ENCODE peak calls at places on chromosomes 7 and 10, in eight cellular contexts. A, J, M, E, V, W, F and X are unnamed samples.

GRCh38 chr7:83936056-83936703 is 258.4 kb downstream of the SEMA3A start:
- DNase-seq in A (peak), J (peak), M (no peak), E (peak), V (peak), W (peak), F (peak), X (no peak)

GRCh38 chr10:46518028-46518725 is 38.3 kb downstream of the GPRIN2 start:
- DNase-seq in A (no peak), J (no peak), M (no peak), E (no peak), V (peak), W (peak), F (peak), X (peak)

GRCh38 chr7:537911-538634 is 18.4 kb upstream of the PDGFA start:
- DNase-seq in A (no peak), J (peak), M (peak), E (peak), V (no peak), W (peak), F (peak), X (no peak)

GRCh38 chr7:121054925-121055324 is 66.4 kb downstream of the CPED1 start:
- DNase-seq in A (no peak), J (no peak), M (no peak), E (no peak), V (no peak), W (no peak), F (no peak), X (no peak)

GRCh38 chr7:156793334-156793733 is 99.6 kb downstream of the LMBR1 start:
- DNase-seq in A (no peak), J (no peak), M (no peak), E (no peak), V (no peak), W (no peak), F (no peak), X (no peak)

GRCh38 chr7:116232920-116233319 is 22.6 kb downstream of the TES start:
- DNase-seq in A (no peak), J (no peak), M (no peak), E (no peak), V (no peak), W (no peak), F (no peak), X (no peak)

GRCh38 chr10:71314028-71314693 is 4.9 kb upstream of the SLC29A3 start:
- DNase-seq in A (peak), J (no peak), M (peak), E (peak), V (peak), W (peak), F (no peak), X (no peak)

GRCh38 chr7:41189866-41190265 is 513.0 kb downstream of the INHBA start:
- DNase-seq in A (no peak), J (peak), M (no peak), E (no peak), V (no peak), W (no peak), F (no peak), X (no peak)

GRCh38 chr10:117262296-117263293 is 21.7 kb downstream of the SLC18A2 start:
- DNase-seq in A (no peak), J (no peak), M (no peak), E (no peak), V (no peak), W (no peak), F (no peak), X (no peak)

GRCh38 chr10:77485847-77486246 is 151.8 kb downstream of the KCNMA1 start:
- DNase-seq in A (no peak), J (no peak), M (no peak), E (no peak), V (no peak), W (no peak), F (no peak), X (no peak)
- TF ChIP-seq CTCF in A (no peak), J (no peak), M (no peak), E (no peak), V (no peak), W (no peak), F (no peak), X (no peak)

DNA sequence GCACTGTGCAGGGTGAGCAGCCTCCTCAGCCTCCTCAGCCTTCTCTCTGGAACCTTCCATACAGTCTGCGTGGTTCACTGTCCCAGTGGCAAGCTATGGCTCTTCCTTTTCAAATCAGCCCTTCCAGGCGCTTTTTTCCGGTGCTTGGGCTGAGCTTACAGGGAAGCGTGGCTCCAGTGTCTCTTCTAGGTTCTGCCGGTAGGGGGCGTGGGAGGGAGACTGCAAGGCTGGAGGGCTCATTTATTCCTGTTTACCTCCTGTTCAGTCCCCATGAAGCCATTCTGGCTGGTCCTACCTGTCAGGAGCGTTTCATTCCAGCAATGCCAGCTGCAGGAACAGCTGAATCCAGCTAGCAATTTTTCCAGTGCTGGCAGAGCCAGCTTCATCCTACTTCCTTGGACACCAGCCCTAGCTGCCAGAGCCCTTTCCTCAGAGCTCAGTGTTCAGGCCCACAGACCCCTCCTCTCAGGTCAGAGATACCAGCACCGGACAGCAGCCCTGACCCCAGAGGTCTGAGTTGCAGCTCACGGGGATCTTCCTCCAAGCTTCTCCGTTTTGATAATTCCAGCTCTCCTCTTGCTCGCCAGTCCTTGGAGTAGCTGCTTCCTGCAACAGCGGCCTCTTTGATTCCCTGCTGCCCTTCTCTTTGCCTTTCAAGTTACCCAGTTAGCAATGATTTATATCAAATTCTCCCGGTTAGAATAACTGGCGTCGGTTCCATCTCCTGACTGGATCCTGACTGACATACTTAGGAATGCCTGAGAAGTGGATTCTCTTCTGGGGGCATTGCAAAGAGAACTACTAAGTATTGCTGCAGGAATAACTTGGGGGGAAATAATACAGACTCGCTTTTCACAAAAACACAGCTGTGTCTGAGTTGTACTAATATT is 129.8 kb downstream of the FRMD4A start:
- DNase-seq in A (no peak), J (no peak), M (no peak), E (no peak), V (no peak), W (no peak), F (peak), X (no peak)
- TF ChIP-seq CTCF in A (no peak), J (peak), M (peak), E (no peak), V (peak), W (no peak), F (no peak), X (peak)

GRCh38 chr7:38889872-38890432 is 19.0 kb downstream of the VPS41 start:
- DNase-seq in A (no peak), J (no peak), M (no peak), E (no peak), V (no peak), W (no peak), F (no peak), X (no peak)
- TF ChIP-seq CTCF in A (peak), J (no peak), M (no peak), E (no peak), V (peak), W (no peak), F (peak), X (peak)

DNA sequence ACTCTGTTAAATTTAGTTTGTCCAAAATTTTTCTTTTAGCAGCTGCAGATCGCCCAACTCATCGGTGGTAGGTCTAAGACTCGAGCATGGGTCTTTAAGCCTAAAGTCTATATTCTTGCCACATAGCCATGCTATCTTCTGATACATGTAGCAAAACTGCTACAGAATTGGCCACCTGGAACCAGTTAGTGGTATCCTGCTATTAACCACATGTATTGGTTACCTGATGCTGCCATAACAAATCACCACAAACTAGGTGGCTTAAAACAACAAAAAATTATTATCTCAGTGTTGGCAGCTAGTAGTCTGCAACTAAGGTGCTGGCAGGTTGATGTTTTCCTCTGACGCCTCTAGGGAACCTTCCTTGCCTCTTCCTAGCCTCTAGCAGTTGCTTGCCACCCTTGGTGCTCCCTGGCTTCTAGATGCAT is 96.7 kb upstream of the PIK3CG start:
- DNase-seq in A (no peak), J (no peak), M (no peak), E (no peak), V (no peak), W (no peak), F (no peak), X (no peak)
- TF ChIP-seq CTCF in A (no peak), J (no peak), M (no peak), E (no peak), V (no peak), W (no peak), F (no peak), X (no peak)

GRCh38 chr7:102931757-102932156 is 19.0 kb downstream of the LRRC17 start:
- DNase-seq in A (no peak), J (no peak), M (no peak), E (no peak), V (no peak), W (no peak), F (no peak), X (no peak)
- TF ChIP-seq CTCF in A (no peak), J (no peak), M (no peak), E (no peak), V (no peak), W (no peak), F (no peak), X (no peak)

DNA sequence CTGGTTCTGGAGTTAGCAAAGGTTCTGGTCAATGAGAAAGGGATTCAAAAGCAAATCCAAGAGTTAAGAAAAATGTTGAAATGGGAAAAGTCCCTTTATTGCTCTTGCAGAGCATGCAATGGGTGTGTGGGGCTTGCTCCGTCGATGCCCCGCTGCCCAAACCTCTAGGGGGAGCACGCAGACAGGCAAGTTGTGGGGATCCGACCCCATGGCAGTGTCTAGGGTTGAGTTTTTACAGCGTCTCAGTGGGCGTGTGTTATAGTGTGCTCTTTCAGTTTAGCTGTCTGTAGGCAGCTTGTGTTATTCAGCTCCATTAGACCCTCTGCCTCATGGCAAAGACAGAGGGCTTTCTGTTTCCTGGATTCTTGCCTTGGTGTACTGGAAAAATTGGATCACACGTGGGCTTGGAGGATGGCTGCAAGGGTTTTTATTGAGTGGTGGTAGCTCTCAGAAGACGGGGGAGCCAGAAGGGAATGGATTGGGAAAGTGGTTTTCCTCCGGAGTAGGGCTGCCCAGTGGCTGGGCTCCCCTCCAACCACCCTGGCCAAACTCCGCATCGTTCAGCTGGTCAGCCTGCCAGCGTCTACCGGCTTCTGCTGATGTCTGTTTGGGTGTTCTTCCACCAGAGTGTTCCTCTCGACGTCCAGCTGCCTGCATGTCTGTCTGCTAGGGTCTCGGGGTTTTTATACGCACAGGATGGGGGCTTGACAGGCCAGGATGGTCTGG is 102.3 kb upstream of the PLXDC2 start:
- DNase-seq in A (no peak), J (no peak), M (no peak), E (no peak), V (no peak), W (no peak), F (no peak), X (no peak)
- TF ChIP-seq CTCF in A (no peak), J (peak), M (peak), E (peak), V (no peak), W (no peak), F (no peak), X (no peak)